ENCODE peak calls at places on chromosome 7, in five cellular contexts. W is GM13977; S is astrocyte of the spinal cord; L is naive thymus-derived CD4-positive, alpha-beta T cell; J is activated T-cell treated with anti-CD3 and anti-CD28 coated beads for 1 hour. C is an unnamed sample.
A peak's percentile ranks its signal among the peaks of the same experiment; 100 is the strongest.

GRCh38 chr7:135150072-135150782 is 2.4 kb downstream of the TMEM140 start:
- DNase-seq in J (no peak), W (no peak), L (no peak), S (no peak), C (no peak)

GRCh38 chr7:15555385-15555859 is 6.4 kb downstream of the AGMO start:
- DNase-seq in W (no peak), S (peak; percentile 34), L (no peak), J (no peak), C (no peak)

GRCh38 chr7:24304494-24305095 is 20.6 kb downstream of the NPY start:
- DNase-seq in S (no peak), W (no peak), J (no peak), L (no peak), C (no peak)

GRCh38 chr7:112205348-112206237 is 606 bp downstream of the DOCK4 start:
- DNase-seq in L (peak; percentile 33), J (peak; percentile 21), W (peak; percentile 50), S (peak; percentile 64), C (peak; percentile 54)

GRCh38 chr7:55127622-55128081 is 108.8 kb downstream of the EGFR start:
- DNase-seq in S (peak; percentile 91), L (no peak), W (no peak), J (no peak), C (no peak)

GRCh38 chr7:82886324-82886723 is 276.4 kb downstream of the PCLO start:
- DNase-seq in L (no peak), W (no peak), J (no peak), S (no peak), C (no peak)

GRCh38 chr7:64886956-64887545 is 16.0 kb upstream of the ZNF273 start:
- DNase-seq in L (no peak), S (no peak), W (no peak), J (no peak), C (no peak)

GRCh38 chr7:100679927-100680588 is 6.5 kb downstream of the GNB2 start:
- DNase-seq in J (no peak), S (no peak), W (peak; percentile 15), L (no peak), C (peak; percentile 75)

GRCh38 chr7:56213574-56213973 is 97.4 kb upstream of the NUPR2 start:
- DNase-seq in J (no peak), L (no peak), S (no peak), W (no peak), C (no peak)

GRCh38 chr7:159020987-159021386 is 123.7 kb downstream of the VIPR2 start:
- DNase-seq in W (no peak), J (no peak), L (no peak), S (no peak), C (no peak)

GRCh38 chr7:55019329-55019690 is 493 bp downstream of the EGFR start:
- DNase-seq in S (peak; percentile 38), J (no peak), W (peak; percentile 55), L (no peak), C (peak; percentile 21)

GRCh38 chr7:128763541-128763940 is 12.1 kb downstream of the OPN1SW start:
- DNase-seq in J (no peak), L (no peak), S (no peak), W (no peak), C (no peak)

GRCh38 chr7:90858546-90858945 is 262.4 kb downstream of the CDK14 start:
- DNase-seq in J (no peak), W (no peak), S (no peak), L (no peak), C (no peak)

GRCh38 chr7:42107484-42107883 is 129.5 kb downstream of the GLI3 start:
- DNase-seq in W (no peak), S (no peak), L (no peak), J (no peak), C (peak; percentile 71)

GRCh38 chr7:44827567-44827966 is 20.3 kb downstream of the H2AZ2 start:
- DNase-seq in S (no peak), W (no peak), L (no peak), J (no peak), C (no peak)

GRCh38 chr7:84701524-84702306 is 485.1 kb downstream of the SEMA3D start:
- DNase-seq in L (no peak), W (no peak), J (no peak), S (peak; percentile 96), C (no peak)

C was measured in RWPE1.